ENCODE peak calls at places on chromosomes 5 and 9, in six cellular contexts. One of them, this sample, is unnamed.

GRCh38 chr9:127904888-127905728 is 5.7 kb upstream of the ST6GALNAC6 start:
- DNase-seq in cardiac fibroblast: no peak
- DNase-seq in WTC11: no peak
- DNase-seq in fibroblast of lung: no peak
- DNase-seq in PC-9: no peak
- DNase-seq in glutamatergic neuron: no peak
- DNase-seq in this sample: no peak

GRCh38 chr5:149121145-149121544 is 20.1 kb upstream of the ABLIM3 start:
- DNase-seq in cardiac fibroblast: no peak
- DNase-seq in WTC11: no peak
- DNase-seq in fibroblast of lung: no peak
- DNase-seq in PC-9: no peak
- DNase-seq in glutamatergic neuron: no peak
- DNase-seq in this sample: no peak

GRCh38 chr5:72559866-72560766 is 52.9 kb upstream of the ZNF366 start:
- DNase-seq in cardiac fibroblast: peak
- DNase-seq in WTC11: no peak
- DNase-seq in fibroblast of lung: no peak
- DNase-seq in PC-9: no peak
- DNase-seq in glutamatergic neuron: no peak
- DNase-seq in this sample: no peak

GRCh38 chr9:79686381-79687130 is 114.8 kb downstream of the TLE4 start:
- DNase-seq in cardiac fibroblast: peak
- DNase-seq in WTC11: no peak
- DNase-seq in fibroblast of lung: peak
- DNase-seq in PC-9: no peak
- DNase-seq in glutamatergic neuron: no peak
- DNase-seq in this sample: no peak

GRCh38 chr5:154365823-154366222 is 80.0 kb upstream of the SAP30L start:
- DNase-seq in cardiac fibroblast: peak
- DNase-seq in WTC11: no peak
- DNase-seq in fibroblast of lung: peak
- DNase-seq in PC-9: no peak
- DNase-seq in glutamatergic neuron: no peak
- DNase-seq in this sample: no peak

GRCh38 chr9:16679327-16679821 is 191.1 kb downstream of the BNC2 start:
- DNase-seq in cardiac fibroblast: no peak
- DNase-seq in WTC11: no peak
- DNase-seq in fibroblast of lung: peak
- DNase-seq in PC-9: no peak
- DNase-seq in glutamatergic neuron: no peak
- DNase-seq in this sample: no peak

GRCh38 chr9:129235931-129236331 is 57.9 kb upstream of the IER5L start:
- DNase-seq in cardiac fibroblast: no peak
- DNase-seq in WTC11: no peak
- DNase-seq in fibroblast of lung: no peak
- DNase-seq in PC-9: peak
- DNase-seq in glutamatergic neuron: no peak
- DNase-seq in this sample: no peak

GRCh38 chr5:35095366-35095765 is 47.6 kb upstream of the AGXT2 start:
- DNase-seq in cardiac fibroblast: no peak
- DNase-seq in WTC11: no peak
- DNase-seq in fibroblast of lung: no peak
- DNase-seq in PC-9: no peak
- DNase-seq in glutamatergic neuron: no peak
- DNase-seq in this sample: no peak

GRCh38 chr9:123217148-123217585 is 51.2 kb downstream of the STRBP start:
- DNase-seq in cardiac fibroblast: peak
- DNase-seq in WTC11: no peak
- DNase-seq in fibroblast of lung: peak
- DNase-seq in PC-9: no peak
- DNase-seq in glutamatergic neuron: no peak
- DNase-seq in this sample: no peak

GRCh38 chr5:139808481-139809330 is 13.1 kb downstream of the PSD2 start:
- DNase-seq in cardiac fibroblast: peak
- DNase-seq in WTC11: peak
- DNase-seq in fibroblast of lung: peak
- DNase-seq in PC-9: peak
- DNase-seq in glutamatergic neuron: no peak
- DNase-seq in this sample: peak

GRCh38 chr5:173883347-173883924 is 4.7 kb upstream of the CPEB4 start:
- DNase-seq in cardiac fibroblast: no peak
- DNase-seq in WTC11: no peak
- DNase-seq in fibroblast of lung: no peak
- DNase-seq in PC-9: no peak
- DNase-seq in glutamatergic neuron: no peak
- DNase-seq in this sample: no peak

GRCh38 chr9:72924116-72924790 is 28.6 kb downstream of the ALDH1A1 start:
- DNase-seq in cardiac fibroblast: peak
- DNase-seq in WTC11: no peak
- DNase-seq in fibroblast of lung: no peak
- DNase-seq in PC-9: no peak
- DNase-seq in glutamatergic neuron: no peak
- DNase-seq in this sample: no peak

GRCh38 chr9:95459218-95459617 is 57.6 kb downstream of the PTCH1 start:
- DNase-seq in cardiac fibroblast: no peak
- DNase-seq in WTC11: no peak
- DNase-seq in fibroblast of lung: no peak
- DNase-seq in PC-9: no peak
- DNase-seq in glutamatergic neuron: no peak
- DNase-seq in this sample: no peak

GRCh38 chr9:123232332-123232731 is 36.1 kb downstream of the STRBP start:
- DNase-seq in cardiac fibroblast: no peak
- DNase-seq in WTC11: no peak
- DNase-seq in fibroblast of lung: no peak
- DNase-seq in PC-9: peak
- DNase-seq in glutamatergic neuron: no peak
- DNase-seq in this sample: no peak

GRCh38 chr5:174159327-174160247 is 114.1 kb downstream of the NSG2 start:
- DNase-seq in cardiac fibroblast: peak
- DNase-seq in WTC11: no peak
- DNase-seq in fibroblast of lung: peak
- DNase-seq in PC-9: no peak
- DNase-seq in glutamatergic neuron: no peak
- DNase-seq in this sample: no peak

GRCh38 chr5:125446986-125447385 is 700.5 kb upstream of the ZNF608 start:
- DNase-seq in cardiac fibroblast: peak
- DNase-seq in WTC11: no peak
- DNase-seq in fibroblast of lung: peak
- DNase-seq in PC-9: no peak
- DNase-seq in glutamatergic neuron: no peak
- DNase-seq in this sample: no peak

GRCh38 chr5:103315455-103315854 is 56.9 kb downstream of the MACIR start:
- DNase-seq in cardiac fibroblast: no peak
- DNase-seq in WTC11: no peak
- DNase-seq in fibroblast of lung: no peak
- DNase-seq in PC-9: no peak
- DNase-seq in glutamatergic neuron: no peak
- DNase-seq in this sample: no peak

GRCh38 chr9:107631788-107632187 is 142.2 kb upstream of the KLF4 start:
- DNase-seq in cardiac fibroblast: no peak
- DNase-seq in WTC11: no peak
- DNase-seq in fibroblast of lung: no peak
- DNase-seq in PC-9: no peak
- DNase-seq in glutamatergic neuron: no peak
- DNase-seq in this sample: no peak

GRCh38 chr5:115329475-115329874 is 33.0 kb upstream of the CCDC112 start:
- DNase-seq in cardiac fibroblast: no peak
- DNase-seq in WTC11: peak
- DNase-seq in fibroblast of lung: no peak
- DNase-seq in PC-9: no peak
- DNase-seq in glutamatergic neuron: no peak
- DNase-seq in this sample: no peak

GRCh38 chr5:122149691-122150090 is 20.3 kb downstream of the ZNF474 start:
- DNase-seq in cardiac fibroblast: no peak
- DNase-seq in WTC11: no peak
- DNase-seq in fibroblast of lung: no peak
- DNase-seq in PC-9: no peak
- DNase-seq in glutamatergic neuron: no peak
- DNase-seq in this sample: no peak

GRCh38 chr5:72134226-72134625 is 27.0 kb downstream of the MAP1B start:
- DNase-seq in cardiac fibroblast: peak
- DNase-seq in WTC11: no peak
- DNase-seq in fibroblast of lung: peak
- DNase-seq in PC-9: no peak
- DNase-seq in glutamatergic neuron: no peak
- DNase-seq in this sample: no peak

GRCh38 chr5:37580106-37580505 is 201.0 kb downstream of the WDR70 start:
- DNase-seq in cardiac fibroblast: no peak
- DNase-seq in WTC11: no peak
- DNase-seq in fibroblast of lung: no peak
- DNase-seq in PC-9: no peak
- DNase-seq in glutamatergic neuron: no peak
- DNase-seq in this sample: no peak

GRCh38 chr5:154513669-154514084 is 35.6 kb upstream of the HAND1 start:
- DNase-seq in cardiac fibroblast: peak
- DNase-seq in WTC11: no peak
- DNase-seq in fibroblast of lung: peak
- DNase-seq in PC-9: no peak
- DNase-seq in glutamatergic neuron: no peak
- DNase-seq in this sample: no peak

GRCh38 chr5:24222866-24223265 is 421.9 kb downstream of the CDH10 start:
- DNase-seq in cardiac fibroblast: peak
- DNase-seq in WTC11: no peak
- DNase-seq in fibroblast of lung: peak
- DNase-seq in PC-9: no peak
- DNase-seq in glutamatergic neuron: no peak
- DNase-seq in this sample: no peak

GRCh38 chr9:6929428-6929827 is 171.7 kb downstream of the KDM4C start:
- DNase-seq in cardiac fibroblast: no peak
- DNase-seq in WTC11: no peak
- DNase-seq in fibroblast of lung: no peak
- DNase-seq in PC-9: no peak
- DNase-seq in glutamatergic neuron: no peak
- DNase-seq in this sample: no peak

GRCh38 chr9:87217056-87217455 is 269.8 kb upstream of the GAS1 start:
- DNase-seq in cardiac fibroblast: no peak
- DNase-seq in WTC11: no peak
- DNase-seq in fibroblast of lung: no peak
- DNase-seq in PC-9: no peak
- DNase-seq in glutamatergic neuron: no peak
- DNase-seq in this sample: no peak

GRCh38 chr9:87213948-87214347 is 266.6 kb upstream of the GAS1 start:
- DNase-seq in cardiac fibroblast: peak
- DNase-seq in WTC11: no peak
- DNase-seq in fibroblast of lung: peak
- DNase-seq in PC-9: no peak
- DNase-seq in glutamatergic neuron: no peak
- DNase-seq in this sample: no peak

GRCh38 chr9:87212563-87213154 is 265.4 kb upstream of the GAS1 start:
- DNase-seq in cardiac fibroblast: peak
- DNase-seq in WTC11: peak
- DNase-seq in fibroblast of lung: peak
- DNase-seq in PC-9: peak
- DNase-seq in glutamatergic neuron: no peak
- DNase-seq in this sample: no peak

GRCh38 chr9:87214991-87215390 is 267.7 kb upstream of the GAS1 start:
- DNase-seq in cardiac fibroblast: no peak
- DNase-seq in WTC11: no peak
- DNase-seq in fibroblast of lung: no peak
- DNase-seq in PC-9: no peak
- DNase-seq in glutamatergic neuron: no peak
- DNase-seq in this sample: no peak

DNA sequence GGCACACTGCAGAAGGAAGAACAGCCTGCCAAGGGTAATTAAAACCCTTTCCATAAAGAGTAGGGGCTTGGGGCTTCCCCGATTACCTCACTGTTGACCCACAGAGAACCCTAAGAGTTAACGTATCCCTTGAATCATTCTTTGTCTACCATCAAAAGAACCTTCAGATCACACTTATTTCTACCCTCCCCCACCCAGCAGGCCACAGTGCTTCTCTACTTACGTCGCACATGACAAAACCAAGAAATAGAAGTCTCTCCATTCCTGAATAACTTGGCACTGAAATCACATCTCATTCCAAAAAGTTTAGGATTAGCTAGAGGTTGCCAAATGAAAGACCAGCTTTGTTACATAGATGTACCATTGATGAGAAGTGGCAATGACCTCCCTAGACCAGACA is 268.7 kb upstream of the GAS1 start:
- DNase-seq in cardiac fibroblast: no peak
- DNase-seq in WTC11: no peak
- DNase-seq in fibroblast of lung: no peak
- DNase-seq in PC-9: no peak
- DNase-seq in glutamatergic neuron: no peak
- DNase-seq in this sample: no peak
- TF ChIP-seq CTCF in cardiac fibroblast: no peak
- TF ChIP-seq CTCF in WTC11: no peak
- TF ChIP-seq CTCF in fibroblast of lung: no peak
- TF ChIP-seq CTCF in PC-9: no peak
- TF ChIP-seq CTCF in glutamatergic neuron: no peak
- TF ChIP-seq CTCF in this sample: no peak

DNA sequence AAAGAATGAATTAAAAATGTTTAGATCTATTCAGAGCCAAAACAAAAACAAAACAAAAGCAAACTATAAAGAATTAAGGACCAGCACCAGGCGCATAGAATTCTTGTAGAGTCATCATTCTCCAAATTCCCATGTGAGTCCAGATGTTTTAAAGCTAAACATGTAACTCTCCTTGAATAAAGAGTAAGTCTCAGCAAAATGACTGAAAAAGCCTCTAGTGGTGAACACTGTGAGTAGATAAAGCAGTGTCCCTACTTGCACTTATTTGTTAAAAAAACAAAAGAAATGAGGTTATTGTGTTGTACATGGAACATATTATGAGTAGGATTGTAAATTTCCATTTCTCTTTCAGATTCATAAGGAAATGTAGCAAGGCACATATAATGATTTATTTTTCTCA is 44.0 kb downstream of the NNT start:
- DNase-seq in cardiac fibroblast: peak
- DNase-seq in WTC11: no peak
- DNase-seq in fibroblast of lung: no peak
- DNase-seq in PC-9: no peak
- DNase-seq in glutamatergic neuron: no peak
- DNase-seq in this sample: no peak
- TF ChIP-seq CTCF in cardiac fibroblast: peak
- TF ChIP-seq CTCF in WTC11: no peak
- TF ChIP-seq CTCF in fibroblast of lung: no peak
- TF ChIP-seq CTCF in PC-9: no peak
- TF ChIP-seq CTCF in glutamatergic neuron: no peak
- TF ChIP-seq CTCF in this sample: no peak

GRCh38 chr9:85332487-85332886 is 409.3 kb downstream of the AGTPBP1 start:
- DNase-seq in cardiac fibroblast: no peak
- DNase-seq in WTC11: peak
- DNase-seq in fibroblast of lung: peak
- DNase-seq in PC-9: no peak
- DNase-seq in glutamatergic neuron: peak
- DNase-seq in this sample: peak
- TF ChIP-seq CTCF in cardiac fibroblast: no peak
- TF ChIP-seq CTCF in WTC11: no peak
- TF ChIP-seq CTCF in fibroblast of lung: no peak
- TF ChIP-seq CTCF in PC-9: no peak
- TF ChIP-seq CTCF in glutamatergic neuron: peak
- TF ChIP-seq CTCF in this sample: peak

DNA sequence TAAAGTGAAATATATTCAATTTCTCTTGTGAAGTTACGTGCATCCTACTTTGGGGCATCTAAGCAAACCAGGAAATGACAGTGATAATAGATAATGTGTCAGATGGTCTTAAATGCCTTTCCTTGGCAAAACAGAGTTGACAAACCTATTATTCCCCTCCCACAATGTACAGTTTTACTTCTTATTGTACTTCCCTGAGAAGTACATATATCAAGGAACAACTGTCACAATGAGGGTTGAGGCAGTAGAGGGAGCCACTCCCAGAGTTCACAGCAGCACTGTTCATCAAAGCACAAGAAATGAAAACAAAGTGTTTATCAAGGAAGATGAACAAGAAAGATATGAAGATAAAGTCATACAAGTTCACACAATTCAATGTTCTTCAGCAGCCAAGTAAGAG is 41.1 kb downstream of the ELAVL2 start:
- DNase-seq in cardiac fibroblast: no peak
- DNase-seq in WTC11: no peak
- DNase-seq in fibroblast of lung: no peak
- DNase-seq in PC-9: no peak
- DNase-seq in glutamatergic neuron: no peak
- DNase-seq in this sample: no peak
- TF ChIP-seq CTCF in cardiac fibroblast: no peak
- TF ChIP-seq CTCF in WTC11: no peak
- TF ChIP-seq CTCF in fibroblast of lung: no peak
- TF ChIP-seq CTCF in PC-9: no peak
- TF ChIP-seq CTCF in glutamatergic neuron: no peak
- TF ChIP-seq CTCF in this sample: no peak

This sample was measured in endothelial cell.